ENCODE peak calls at places on chromosomes 2 and 18, in nine cellular contexts. K, N, L, S, T, J, F, B and H are unnamed samples.
A peak's percentile ranks its signal among the peaks of the same experiment; 100 is the strongest.

GRCh38 chr2:204339212-204339715 is 206.0 kb upstream of the PARD3B start:
- ATAC-seq in N (no peak), J (no peak), F (no peak), K (no peak), B (no peak), L (no peak), T (no peak), S (no peak), H (no peak)

GRCh38 chr2:8892149-8892548 is 54.7 kb upstream of the KIDINS220 start:
- ATAC-seq in K (no peak), F (peak; percentile 67), T (no peak), B (no peak), L (no peak), S (no peak), J (no peak), N (no peak), H (no peak)

GRCh38 chr2:56170988-56171387 is 12.8 kb upstream of the CCDC85A start:
- ATAC-seq in S (no peak), B (no peak), J (no peak), F (no peak), K (no peak), L (no peak), T (peak; percentile 87), N (no peak), H (no peak)

GRCh38 chr2:149329470-149330126 is 789 bp upstream of the LYPD6 start:
- ATAC-seq in N (peak; percentile 73), B (no peak), K (no peak), L (peak; percentile 80), S (peak; percentile 17), F (no peak), J (no peak), T (peak; percentile 59), H (no peak)

GRCh38 chr18:70931942-70932814 is 643.3 kb downstream of the SOCS6 start:
- ATAC-seq in T (no peak), N (no peak), F (no peak), J (peak; percentile 42), S (no peak), L (no peak), K (no peak), B (no peak), H (no peak)

GRCh38 chr2:160399880-160400279 is 93.7 kb downstream of the RBMS1 start:
- ATAC-seq in S (no peak), J (no peak), K (no peak), N (no peak), F (no peak), B (no peak), L (no peak), T (no peak), H (no peak)

GRCh38 chr2:190694479-190694878 is 45.6 kb downstream of the NAB1 start:
- ATAC-seq in S (no peak), J (no peak), T (no peak), B (no peak), N (no peak), K (no peak), F (no peak), L (no peak), H (no peak)

GRCh38 chr2:121036226-121036692 is 248.7 kb downstream of the TFCP2L1 start:
- ATAC-seq in F (no peak), B (no peak), N (no peak), L (peak; percentile 96), K (no peak), J (no peak), S (no peak), T (no peak), H (no peak)

GRCh38 chr2:100982431-100982861 is 19.6 kb upstream of the RPL31 start:
- ATAC-seq in T (no peak), J (no peak), F (no peak), K (no peak), L (no peak), B (no peak), N (no peak), S (no peak), H (no peak)

GRCh38 chr18:50143295-50143694 is 51.7 kb downstream of the MYO5B start:
- ATAC-seq in N (no peak), F (no peak), B (no peak), T (no peak), L (no peak), J (no peak), S (no peak), K (no peak), H (no peak)

GRCh38 chr18:48137354-48138208 is 207.1 kb upstream of the SMAD2 start:
- ATAC-seq in J (no peak), S (no peak), K (no peak), N (no peak), T (no peak), B (no peak), F (no peak), L (peak; percentile 24), H (no peak)

GRCh38 chr2:235235977-235236767 is 257.7 kb upstream of the AGAP1 start:
- ATAC-seq in T (no peak), L (no peak), S (no peak), F (no peak), J (no peak), B (no peak), N (no peak), K (no peak), H (no peak)